ENCODE peak calls at places on chromosomes 5 and 9, in nine cellular contexts. E, G, F, K, Z, O, Q, W and D are unnamed samples.

GRCh38 chr5:134184155-134185135 is 7.7 kb upstream of the SKP1 start:
- DNase-seq in W (peak), K (peak), E (peak), G (peak), O (peak), F (peak), Z (peak), Q (peak), D (peak)

GRCh38 chr9:97627624-97628023 is 5.5 kb downstream of the TSTD2 start:
- DNase-seq in O (no peak), F (no peak), E (no peak), K (no peak), G (no peak), Z (peak), Q (no peak), W (no peak), D (peak)

GRCh38 chr5:151237685-151238084 is 13.8 kb upstream of the CCDC69 start:
- DNase-seq in K (no peak), Z (no peak), F (no peak), O (no peak), E (no peak), Q (no peak), W (no peak), G (no peak), D (no peak)

GRCh38 chr9:111630182-111631070 is 708 bp upstream of the DNAJC25 start:
- DNase-seq in Z (no peak), Q (no peak), E (no peak), F (no peak), K (no peak), O (no peak), G (no peak), W (no peak), D (no peak)

GRCh38 chr9:134807726-134808125 is 72.9 kb upstream of the FCN2 start:
- DNase-seq in Z (peak), O (no peak), W (no peak), K (no peak), Q (no peak), E (no peak), G (no peak), F (peak), D (no peak)

GRCh38 chr9:80188579-80188978 is 616.8 kb downstream of the TLE4 start:
- DNase-seq in O (no peak), Z (no peak), F (no peak), W (no peak), Q (no peak), K (no peak), E (no peak), G (no peak), D (no peak)

GRCh38 chr9:124139001-124139400 is 118.7 kb upstream of the NEK6 start:
- DNase-seq in W (no peak), E (no peak), K (no peak), Z (peak), F (no peak), Q (no peak), G (no peak), O (no peak), D (no peak)

GRCh38 chr5:148913985-148914421 is 87.6 kb downstream of the ADRB2 start:
- DNase-seq in F (peak), Z (peak), E (no peak), K (no peak), Q (peak), G (peak), O (no peak), W (peak), D (peak)

GRCh38 chr5:111502976-111503375 is 9.4 kb downstream of the STARD4 start:
- DNase-seq in K (no peak), Q (no peak), F (no peak), Z (no peak), E (no peak), O (no peak), W (no peak), G (no peak), D (no peak)

GRCh38 chr5:3778945-3779344 is 183.3 kb downstream of the IRX1 start:
- DNase-seq in Q (no peak), F (no peak), W (no peak), K (no peak), E (no peak), O (no peak), Z (no peak), G (no peak), D (no peak)

GRCh38 chr5:107669543-107670027 is 1.2 kb downstream of the EFNA5 start:
- DNase-seq in F (peak), E (no peak), K (peak), Z (peak), G (peak), W (no peak), O (no peak), Q (peak), D (no peak)

GRCh38 chr5:80165430-80165829 is 90.4 kb downstream of the SERINC5 start:
- DNase-seq in E (no peak), O (no peak), Z (no peak), W (no peak), K (no peak), G (no peak), Q (no peak), F (no peak), D (no peak)

GRCh38 chr5:90528704-90529233 is 615 bp downstream of the LYSMD3 start:
- DNase-seq in K (no peak), F (peak), O (no peak), W (no peak), Z (peak), G (peak), Q (no peak), E (no peak), D (peak)

GRCh38 chr5:116359575-116359974 is 215.0 kb downstream of the SEMA6A start:
- DNase-seq in Z (no peak), W (no peak), E (no peak), F (no peak), Q (no peak), K (no peak), O (no peak), G (no peak), D (no peak)
- H3K9ac ChIP-seq in Z (no peak), W (no peak), E (no peak), F (no peak), Q (no peak), K (no peak), O (no peak), G (no peak), D (no peak)

DNA sequence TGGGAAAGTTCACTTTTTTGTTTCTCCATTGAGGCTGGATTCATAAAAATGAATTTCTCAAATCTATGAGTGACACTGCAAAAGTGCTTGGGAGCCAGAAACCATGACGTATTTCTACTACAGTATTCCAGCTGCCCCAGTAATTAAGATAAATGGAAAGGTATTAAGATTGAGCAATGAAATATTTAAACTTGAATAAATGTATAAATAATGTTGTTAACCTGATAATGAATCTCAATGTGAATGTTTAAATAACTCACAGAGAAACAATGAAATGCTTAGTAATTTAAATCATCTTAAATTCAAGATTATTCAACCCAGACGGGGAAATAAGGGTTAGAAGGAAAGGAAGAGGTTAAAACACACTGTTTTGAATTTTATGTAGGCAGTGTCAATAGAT is 11.2 kb upstream of the SRP19 start:
- DNase-seq in O (no peak), Q (no peak), K (no peak), F (no peak), W (no peak), G (no peak), Z (no peak), E (no peak), D (no peak)
- H3K9ac ChIP-seq in O (no peak), Q (no peak), K (no peak), F (no peak), W (no peak), G (no peak), Z (no peak), E (no peak), D (no peak)

GRCh38 chr9:76571288-76572204 is 112.6 kb downstream of the GCNT1 start:
- DNase-seq in G (no peak), O (no peak), K (no peak), Q (no peak), F (no peak), E (no peak), Z (peak), W (no peak), D (peak)
- H3K9ac ChIP-seq in G (peak), O (no peak), K (no peak), Q (no peak), F (no peak), E (no peak), Z (no peak), W (no peak), D (no peak)

DNA sequence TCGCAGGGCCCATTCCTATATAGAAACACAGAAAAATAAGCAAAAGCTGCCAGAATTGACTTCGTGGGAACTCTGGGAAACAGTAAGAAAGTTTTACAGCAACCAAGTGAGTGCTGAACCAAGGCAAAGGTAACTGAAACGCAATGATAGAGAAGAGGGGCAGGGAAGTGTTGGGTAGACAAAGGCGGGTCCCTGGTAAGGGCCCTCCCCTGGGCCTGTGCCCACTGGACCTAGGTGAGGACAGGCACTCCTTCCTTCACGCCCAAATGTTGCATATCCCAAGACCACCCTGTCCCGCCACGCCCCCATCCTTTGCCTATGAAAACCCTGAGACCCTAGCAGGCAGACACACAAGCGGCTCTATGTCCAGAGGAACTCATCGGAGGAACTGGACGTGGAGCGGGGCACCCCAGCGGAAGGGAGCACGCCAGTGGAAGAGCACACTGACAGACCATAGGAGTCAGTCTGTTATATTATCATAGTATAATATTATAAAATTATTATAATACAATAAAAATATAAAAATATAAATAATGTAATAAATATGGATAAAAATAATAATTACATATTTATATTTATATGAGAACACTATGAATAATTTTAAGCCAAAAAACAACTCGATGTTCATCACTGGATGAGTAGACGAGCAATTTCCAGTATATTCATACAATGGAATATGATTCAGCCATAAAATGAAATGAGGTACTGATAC is 27.9 kb downstream of the CDKN2A start:
- DNase-seq in K (peak), Z (no peak), F (peak), E (no peak), Q (no peak), G (no peak), O (no peak), W (no peak), D (no peak)
- H3K9ac ChIP-seq in K (no peak), Z (no peak), F (no peak), E (no peak), Q (no peak), G (no peak), O (no peak), W (no peak), D (no peak)

GRCh38 chr9:136231478-136232297 is 13.9 kb downstream of the QSOX2 start:
- DNase-seq in Z (no peak), W (no peak), O (peak), Q (no peak), E (no peak), G (no peak), F (no peak), K (no peak), D (no peak)
- H3K9ac ChIP-seq in Z (no peak), W (no peak), O (peak), Q (no peak), E (no peak), G (no peak), F (no peak), K (no peak), D (no peak)

DNA sequence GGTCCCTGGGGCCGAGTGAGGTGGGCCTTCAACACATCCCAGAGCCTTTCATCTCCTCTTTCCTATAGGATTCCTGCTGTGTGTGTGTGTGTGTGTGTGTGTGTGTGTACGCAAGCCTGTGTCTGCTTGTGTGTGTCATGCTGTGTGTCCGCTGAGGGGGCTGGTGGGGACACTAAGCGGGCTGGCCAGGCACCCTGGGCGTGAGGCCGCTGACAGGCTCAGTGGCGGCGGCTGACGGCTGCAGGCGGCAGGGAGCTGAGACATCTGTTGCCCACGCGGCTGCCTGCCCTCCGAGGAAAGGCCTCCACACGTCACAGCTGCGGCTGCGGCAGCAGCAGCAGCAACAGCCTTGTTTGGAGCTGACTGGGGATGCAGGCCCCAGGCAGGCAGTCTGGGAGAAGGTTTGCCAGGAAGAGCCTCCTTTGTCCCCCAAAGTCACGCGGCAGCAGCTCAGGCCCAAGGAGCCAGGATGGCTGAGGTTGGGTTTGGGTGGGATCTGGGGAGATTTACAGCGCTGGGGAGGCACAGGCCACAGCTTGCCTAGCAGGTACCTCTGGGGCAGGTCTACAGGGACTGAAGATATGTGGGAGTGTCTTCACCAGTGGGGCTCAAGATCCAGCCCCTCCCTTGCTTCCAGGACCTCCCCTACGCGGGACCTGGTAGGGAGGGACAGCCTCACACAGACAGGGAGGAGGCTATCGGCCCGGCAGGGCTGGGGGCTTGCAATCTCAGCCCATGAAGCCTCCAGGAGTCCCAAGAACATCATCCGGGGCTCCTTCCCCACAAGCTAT is 1.8 kb downstream of the PDLIM4 start:
- DNase-seq in F (peak), Z (peak), E (no peak), O (peak), G (peak), K (peak), W (no peak), Q (no peak), D (no peak)
- H3K9ac ChIP-seq in F (no peak), Z (peak), E (no peak), O (peak), G (peak), K (no peak), W (no peak), Q (peak), D (no peak)